ENCODE peak calls at places on chromosomes 4 and X, in ten cellular contexts. One of them, this sample, is unnamed.

GRCh38 chr4:153034681-153035080 is 98.6 kb downstream of the FHDC1 start:
- DNase-seq in MG63: no peak
- DNase-seq in breast epithelium: no peak
- DNase-seq in kidney epithelial cell: no peak
- DNase-seq in aorta: no peak
- DNase-seq in body of pancreas: no peak
- DNase-seq in T-helper 9 cell: no peak
- DNase-seq in A673: peak
- DNase-seq in activated naive CD4-positive, alpha-beta T cell: no peak
- DNase-seq in globus pallidus: no peak
- DNase-seq in this sample: no peak

GRCh38 chr4:1177274-1178141 is 5.1 kb upstream of the SPON2 start:
- DNase-seq in MG63: peak
- DNase-seq in breast epithelium: no peak
- DNase-seq in kidney epithelial cell: no peak
- DNase-seq in aorta: no peak
- DNase-seq in body of pancreas: peak
- DNase-seq in T-helper 9 cell: no peak
- DNase-seq in A673: no peak
- DNase-seq in activated naive CD4-positive, alpha-beta T cell: no peak
- DNase-seq in globus pallidus: no peak
- DNase-seq in this sample: no peak

GRCh38 chrX:9635368-9635767 is 130.3 kb downstream of the GPR143 start:
- DNase-seq in MG63: peak
- DNase-seq in breast epithelium: peak
- DNase-seq in kidney epithelial cell: no peak
- DNase-seq in aorta: no peak
- DNase-seq in body of pancreas: no peak
- DNase-seq in T-helper 9 cell: no peak
- DNase-seq in A673: no peak
- DNase-seq in activated naive CD4-positive, alpha-beta T cell: no peak
- DNase-seq in globus pallidus: no peak
- DNase-seq in this sample: no peak

GRCh38 chrX:100681581-100681980 is 37.6 kb downstream of the SRPX2 start:
- DNase-seq in MG63: no peak
- DNase-seq in breast epithelium: no peak
- DNase-seq in kidney epithelial cell: no peak
- DNase-seq in aorta: no peak
- DNase-seq in body of pancreas: no peak
- DNase-seq in T-helper 9 cell: no peak
- DNase-seq in A673: no peak
- DNase-seq in activated naive CD4-positive, alpha-beta T cell: no peak
- DNase-seq in globus pallidus: no peak
- DNase-seq in this sample: no peak

GRCh38 chrX:133465254-133465653 is 50.0 kb upstream of the GPC4 start:
- DNase-seq in MG63: no peak
- DNase-seq in breast epithelium: no peak
- DNase-seq in kidney epithelial cell: no peak
- DNase-seq in aorta: no peak
- DNase-seq in body of pancreas: no peak
- DNase-seq in T-helper 9 cell: no peak
- DNase-seq in A673: no peak
- DNase-seq in activated naive CD4-positive, alpha-beta T cell: no peak
- DNase-seq in globus pallidus: no peak
- DNase-seq in this sample: no peak

GRCh38 chr4:53555111-53555510 is 36.2 kb downstream of the LNX1 start:
- DNase-seq in MG63: no peak
- DNase-seq in breast epithelium: no peak
- DNase-seq in kidney epithelial cell: no peak
- DNase-seq in aorta: no peak
- DNase-seq in body of pancreas: no peak
- DNase-seq in T-helper 9 cell: no peak
- DNase-seq in A673: no peak
- DNase-seq in activated naive CD4-positive, alpha-beta T cell: no peak
- DNase-seq in globus pallidus: no peak
- DNase-seq in this sample: no peak

GRCh38 chrX:129572422-129572821 is 32.4 kb downstream of the OCRL start:
- DNase-seq in MG63: no peak
- DNase-seq in breast epithelium: no peak
- DNase-seq in kidney epithelial cell: no peak
- DNase-seq in aorta: no peak
- DNase-seq in body of pancreas: no peak
- DNase-seq in T-helper 9 cell: no peak
- DNase-seq in A673: peak
- DNase-seq in activated naive CD4-positive, alpha-beta T cell: no peak
- DNase-seq in globus pallidus: no peak
- DNase-seq in this sample: no peak

GRCh38 chrX:73832319-73832718 is 269.3 kb downstream of the CHIC1 start:
- DNase-seq in MG63: no peak
- DNase-seq in breast epithelium: no peak
- DNase-seq in kidney epithelial cell: no peak
- DNase-seq in aorta: no peak
- DNase-seq in body of pancreas: no peak
- DNase-seq in T-helper 9 cell: no peak
- DNase-seq in A673: no peak
- DNase-seq in activated naive CD4-positive, alpha-beta T cell: no peak
- DNase-seq in globus pallidus: no peak
- DNase-seq in this sample: no peak

GRCh38 chrX:124346064-124346876 is at the start of gene SH2D1A:
- DNase-seq in MG63: no peak
- DNase-seq in breast epithelium: no peak
- DNase-seq in kidney epithelial cell: no peak
- DNase-seq in aorta: no peak
- DNase-seq in body of pancreas: no peak
- DNase-seq in T-helper 9 cell: no peak
- DNase-seq in A673: no peak
- DNase-seq in activated naive CD4-positive, alpha-beta T cell: peak
- DNase-seq in globus pallidus: no peak
- DNase-seq in this sample: no peak

GRCh38 chrX:15349046-15349445 is 13.7 kb upstream of the PIGA start:
- DNase-seq in MG63: no peak
- DNase-seq in breast epithelium: no peak
- DNase-seq in kidney epithelial cell: no peak
- DNase-seq in aorta: no peak
- DNase-seq in body of pancreas: peak
- DNase-seq in T-helper 9 cell: no peak
- DNase-seq in A673: peak
- DNase-seq in activated naive CD4-positive, alpha-beta T cell: no peak
- DNase-seq in globus pallidus: peak
- DNase-seq in this sample: peak

GRCh38 chrX:153763298-153763932 is 634 bp upstream of the PLXNB3 start:
- DNase-seq in MG63: no peak
- DNase-seq in breast epithelium: no peak
- DNase-seq in kidney epithelial cell: no peak
- DNase-seq in aorta: no peak
- DNase-seq in body of pancreas: no peak
- DNase-seq in T-helper 9 cell: no peak
- DNase-seq in A673: no peak
- DNase-seq in activated naive CD4-positive, alpha-beta T cell: no peak
- DNase-seq in globus pallidus: no peak
- DNase-seq in this sample: no peak

GRCh38 chrX:154457491-154458115 is 478 bp upstream of the PLXNA3 start:
- DNase-seq in MG63: peak
- DNase-seq in breast epithelium: no peak
- DNase-seq in kidney epithelial cell: no peak
- DNase-seq in aorta: no peak
- DNase-seq in body of pancreas: peak
- DNase-seq in T-helper 9 cell: peak
- DNase-seq in A673: peak
- DNase-seq in activated naive CD4-positive, alpha-beta T cell: peak
- DNase-seq in globus pallidus: no peak
- DNase-seq in this sample: peak

GRCh38 chr4:138835833-138836521 is 179.6 kb upstream of the NOCT start:
- DNase-seq in MG63: no peak
- DNase-seq in breast epithelium: no peak
- DNase-seq in kidney epithelial cell: no peak
- DNase-seq in aorta: no peak
- DNase-seq in body of pancreas: peak
- DNase-seq in T-helper 9 cell: no peak
- DNase-seq in A673: peak
- DNase-seq in activated naive CD4-positive, alpha-beta T cell: no peak
- DNase-seq in globus pallidus: no peak
- DNase-seq in this sample: no peak

GRCh38 chrX:43556207-43556606 is 99.9 kb upstream of the MAOA start:
- DNase-seq in MG63: no peak
- DNase-seq in breast epithelium: no peak
- DNase-seq in kidney epithelial cell: no peak
- DNase-seq in aorta: no peak
- DNase-seq in body of pancreas: peak
- DNase-seq in T-helper 9 cell: no peak
- DNase-seq in A673: no peak
- DNase-seq in activated naive CD4-positive, alpha-beta T cell: no peak
- DNase-seq in globus pallidus: peak
- DNase-seq in this sample: peak

GRCh38 chr4:139633661-139634060 is 32.0 kb upstream of the MGST2 start:
- DNase-seq in MG63: no peak
- DNase-seq in breast epithelium: no peak
- DNase-seq in kidney epithelial cell: no peak
- DNase-seq in aorta: peak
- DNase-seq in body of pancreas: peak
- DNase-seq in T-helper 9 cell: no peak
- DNase-seq in A673: peak
- DNase-seq in activated naive CD4-positive, alpha-beta T cell: no peak
- DNase-seq in globus pallidus: peak
- DNase-seq in this sample: peak

GRCh38 chr4:159487284-159487747 is 384.4 kb downstream of the RAPGEF2 start:
- DNase-seq in MG63: peak
- DNase-seq in breast epithelium: peak
- DNase-seq in kidney epithelial cell: peak
- DNase-seq in aorta: no peak
- DNase-seq in body of pancreas: peak
- DNase-seq in T-helper 9 cell: no peak
- DNase-seq in A673: peak
- DNase-seq in activated naive CD4-positive, alpha-beta T cell: no peak
- DNase-seq in globus pallidus: peak
- DNase-seq in this sample: peak

GRCh38 chr4:65510976-65511375 is 159.3 kb downstream of the EPHA5 start:
- DNase-seq in MG63: peak
- DNase-seq in breast epithelium: no peak
- DNase-seq in kidney epithelial cell: peak
- DNase-seq in aorta: no peak
- DNase-seq in body of pancreas: no peak
- DNase-seq in T-helper 9 cell: no peak
- DNase-seq in A673: no peak
- DNase-seq in activated naive CD4-positive, alpha-beta T cell: no peak
- DNase-seq in globus pallidus: no peak
- DNase-seq in this sample: no peak

GRCh38 chrX:47483310-47484268 is 567 bp upstream of the ZNF41 start:
- DNase-seq in MG63: peak
- DNase-seq in breast epithelium: no peak
- DNase-seq in kidney epithelial cell: no peak
- DNase-seq in aorta: peak
- DNase-seq in body of pancreas: peak
- DNase-seq in T-helper 9 cell: no peak
- DNase-seq in A673: peak
- DNase-seq in activated naive CD4-positive, alpha-beta T cell: no peak
- DNase-seq in globus pallidus: no peak
- DNase-seq in this sample: peak

GRCh38 chr4:87551361-87551760 is 22.2 kb upstream of the SPARCL1 start:
- DNase-seq in MG63: no peak
- DNase-seq in breast epithelium: no peak
- DNase-seq in kidney epithelial cell: no peak
- DNase-seq in aorta: no peak
- DNase-seq in body of pancreas: no peak
- DNase-seq in T-helper 9 cell: no peak
- DNase-seq in A673: no peak
- DNase-seq in activated naive CD4-positive, alpha-beta T cell: no peak
- DNase-seq in globus pallidus: no peak
- DNase-seq in this sample: no peak

This sample was measured in thyroid gland.